ENCODE peak calls at places on chromosomes 2 and 18, in seven cellular contexts. Y, H, W, U, G, F and X are unnamed samples.

GRCh38 chr2:3198119-3198518 is 179.5 kb downstream of the EIPR1 start:
- DNase-seq in Y (no peak), H (no peak), W (no peak), U (no peak), G (no peak), F (peak), X (no peak)

GRCh38 chr2:226800941-226801784 is 1.5 kb upstream of the IRS1 start:
- DNase-seq in Y (peak), H (no peak), W (peak), U (peak), G (peak), F (peak), X (no peak)

GRCh38 chr18:37282386-37283037 is 283.1 kb downstream of the CELF4 start:
- DNase-seq in Y (peak), H (no peak), W (no peak), U (no peak), G (peak), F (no peak), X (no peak)

GRCh38 chr2:220127311-220127710 is 499.9 kb downstream of the SLC4A3 start:
- DNase-seq in Y (peak), H (no peak), W (no peak), U (no peak), G (no peak), F (no peak), X (no peak)

GRCh38 chr2:17901246-17901645 is 22.8 kb downstream of the KCNS3 start:
- DNase-seq in Y (peak), H (no peak), W (no peak), U (no peak), G (no peak), F (no peak), X (no peak)

GRCh38 chr2:207746131-207746530 is 23.6 kb downstream of the FZD5 start:
- DNase-seq in Y (peak), H (peak), W (peak), U (no peak), G (peak), F (peak), X (peak)

GRCh38 chr2:83633435-83633834 is 825.6 kb downstream of the SUCLG1 start:
- DNase-seq in Y (no peak), H (no peak), W (no peak), U (no peak), G (no peak), F (peak), X (no peak)

GRCh38 chr2:190277234-190278112 is 42.2 kb downstream of the HIBCH start:
- DNase-seq in Y (no peak), H (peak), W (no peak), U (no peak), G (peak), F (peak), X (peak)

GRCh38 chr2:151395509-151396374 is 14.0 kb upstream of the RIF1 start:
- DNase-seq in Y (no peak), H (no peak), W (no peak), U (no peak), G (no peak), F (no peak), X (no peak)

GRCh38 chr18:67504739-67505138 is 11.8 kb downstream of the DSEL start:
- DNase-seq in Y (no peak), H (no peak), W (no peak), U (no peak), G (no peak), F (no peak), X (no peak)

GRCh38 chr2:222518570-222519381 is 94.4 kb downstream of the SGPP2 start:
- DNase-seq in Y (no peak), H (peak), W (no peak), U (no peak), G (no peak), F (peak), X (no peak)

GRCh38 chr2:224885295-224885694 is 157.0 kb downstream of the DOCK10 start:
- DNase-seq in Y (no peak), H (no peak), W (no peak), U (no peak), G (no peak), F (no peak), X (no peak)

GRCh38 chr2:234164499-234165409 is 114.3 kb downstream of the SPP2 start:
- DNase-seq in Y (no peak), H (no peak), W (no peak), U (no peak), G (no peak), F (no peak), X (no peak)

GRCh38 chr18:79915161-79916127 is 36.0 kb downstream of the SLC66A2 start:
- DNase-seq in Y (no peak), H (no peak), W (no peak), U (no peak), G (no peak), F (no peak), X (no peak)

GRCh38 chr2:57881998-57882884 is 164.4 kb upstream of the VRK2 start:
- DNase-seq in Y (peak), H (peak), W (no peak), U (no peak), G (no peak), F (peak), X (no peak)

GRCh38 chr2:112075490-112076260 is 20.6 kb downstream of the TMEM87B start:
- DNase-seq in Y (peak), H (peak), W (peak), U (no peak), G (peak), F (peak), X (peak)

GRCh38 chr2:226798422-226799210 is 1.0 kb downstream of the IRS1 start:
- DNase-seq in Y (peak), H (no peak), W (peak), U (peak), G (no peak), F (peak), X (no peak)

GRCh38 chr18:77818328-77818727 is 568.7 kb downstream of the GALR1 start:
- DNase-seq in Y (no peak), H (no peak), W (no peak), U (no peak), G (no peak), F (no peak), X (no peak)

GRCh38 chr2:17228461-17228860 is 289.8 kb downstream of the RAD51AP2 start:
- DNase-seq in Y (no peak), H (no peak), W (no peak), U (no peak), G (no peak), F (no peak), X (no peak)

GRCh38 chr2:163198007-163198406 is 359.4 kb upstream of the KCNH7 start:
- DNase-seq in Y (no peak), H (no peak), W (no peak), U (no peak), G (no peak), F (no peak), X (no peak)

GRCh38 chr18:20971886-20972267 is 139.7 kb downstream of the ROCK1 start:
- DNase-seq in Y (peak), H (peak), W (no peak), U (no peak), G (peak), F (peak), X (peak)

GRCh38 chr2:70948350-70949003 is 12.8 kb downstream of the ATP6V1B1 start:
- DNase-seq in Y (peak), H (peak), W (peak), U (peak), G (peak), F (peak), X (peak)

GRCh38 chr2:220432645-220433044 is 805.2 kb downstream of the SLC4A3 start:
- DNase-seq in Y (no peak), H (no peak), W (no peak), U (no peak), G (no peak), F (no peak), X (no peak)

GRCh38 chr2:177029501-177029900 is 183.1 kb upstream of the HNRNPA3 start:
- DNase-seq in Y (peak), H (no peak), W (no peak), U (no peak), G (no peak), F (no peak), X (no peak)

GRCh38 chr2:62854600-62855514 is 149.3 kb downstream of the EHBP1 start:
- DNase-seq in Y (no peak), H (no peak), W (no peak), U (no peak), G (no peak), F (no peak), X (no peak)

GRCh38 chr2:11746376-11746806 is at the start of gene LPIN1:
- DNase-seq in Y (peak), H (peak), W (peak), U (peak), G (peak), F (peak), X (peak)

GRCh38 chr2:212539145-212539880 is 711 bp upstream of the ERBB4 start:
- DNase-seq in Y (peak), H (peak), W (peak), U (no peak), G (no peak), F (peak), X (peak)

GRCh38 chr2:129912066-129912820 is 67.2 kb upstream of the RAB6C start:
- DNase-seq in Y (no peak), H (no peak), W (no peak), U (no peak), G (no peak), F (no peak), X (no peak)